ENCODE peak calls at places on chromosomes 2 and 18, in seven cellular contexts. J, L, M, V, F, D and N are unnamed samples.

GRCh38 chr2:99150691-99151090 is 4.1 kb downstream of the TSGA10 start:
- DNase-seq in D (no peak), M (no peak), F (no peak), V (no peak), J (no peak), L (no peak), N (no peak)

GRCh38 chr2:149692837-149693518 is 105.4 kb upstream of the MMADHC start:
- DNase-seq in M (peak), F (no peak), V (no peak), D (no peak), J (no peak), L (no peak), N (no peak)

GRCh38 chr18:74624491-74624890 is 26.8 kb downstream of the ZNF407 start:
- DNase-seq in M (no peak), V (no peak), D (no peak), J (no peak), F (no peak), L (no peak), N (no peak)

GRCh38 chr2:3465844-3466481 is 53.4 kb downstream of the ADI1 start:
- DNase-seq in J (peak), D (no peak), L (no peak), M (peak), F (no peak), V (no peak), N (peak)

GRCh38 chr2:38665854-38666577 is at the start of gene GALM:
- DNase-seq in F (peak), D (no peak), M (peak), L (peak), J (no peak), V (peak), N (peak)

GRCh38 chr18:63752661-63753060 is 22.6 kb upstream of the SERPINB7 start:
- DNase-seq in V (no peak), J (no peak), M (no peak), F (no peak), L (no peak), D (no peak), N (no peak)

GRCh38 chr18:41371718-41372117 is 583.3 kb upstream of the PIK3C3 start:
- DNase-seq in J (no peak), D (no peak), V (no peak), L (no peak), M (no peak), F (no peak), N (no peak)

GRCh38 chr2:241063093-241063551 is 39.0 kb downstream of the MTERF4 start:
- DNase-seq in L (no peak), V (peak), J (no peak), F (no peak), D (no peak), M (no peak), N (no peak)

GRCh38 chr18:6878881-6879280 is 149.4 kb downstream of the ARHGAP28 start:
- DNase-seq in L (no peak), J (no peak), M (no peak), V (no peak), D (no peak), F (no peak), N (no peak)

GRCh38 chr18:43068781-43069180 is 46.7 kb downstream of the RIT2 start:
- DNase-seq in D (no peak), J (no peak), L (no peak), F (no peak), M (no peak), V (no peak), N (no peak)

GRCh38 chr2:157174321-157174720 is 83.2 kb upstream of the GALNT5 start:
- DNase-seq in D (no peak), M (no peak), L (no peak), V (no peak), J (no peak), F (no peak), N (no peak)

GRCh38 chr2:236512902-236513433 is 56.7 kb upstream of the ACKR3 start:
- DNase-seq in V (peak), J (peak), M (peak), F (peak), L (peak), D (peak), N (peak)

GRCh38 chr18:11981633-11982366 is 493 bp downstream of the IMPA2 start:
- DNase-seq in L (peak), J (no peak), M (peak), D (peak), F (peak), V (peak), N (peak)

GRCh38 chr2:84704505-84705244 is 176.2 kb downstream of the TRABD2A start:
- DNase-seq in V (no peak), D (no peak), L (no peak), J (no peak), F (no peak), M (no peak), N (no peak)

GRCh38 chr2:166230024-166230723 is 102.4 kb upstream of the SCN1A start:
- DNase-seq in F (peak), D (no peak), V (no peak), L (no peak), J (no peak), M (peak), N (peak)

GRCh38 chr18:32469190-32469611 is 1.5 kb downstream of the GAREM1 start:
- DNase-seq in L (peak), J (no peak), M (peak), F (peak), V (no peak), D (no peak), N (peak)

GRCh38 chr2:47554311-47554905 is 151.5 kb downstream of the MSH2 start:
- DNase-seq in D (no peak), L (no peak), M (no peak), F (no peak), J (no peak), V (no peak), N (no peak)

GRCh38 chr2:120809576-120810440 is 74.1 kb downstream of the GLI2 start:
- DNase-seq in D (no peak), F (no peak), J (no peak), L (no peak), M (no peak), V (no peak), N (no peak)